ENCODE peak calls at places on chromosomes 11 and 22, in four cellular contexts. One of them, this sample, is unnamed. For H3K4me1, the result is how much of the 10 kb centered on the place peaks cover.

GRCh38 chr22:49995413-49996191 is 17.0 kb downstream of the IL17REL start:
- DNase-seq in uterus: no peak
- DNase-seq in cardiac muscle cell: no peak
- DNase-seq in left ventricle myocardium inferior: no peak
- DNase-seq in this sample: no peak

GRCh38 chr11:94776351-94777321 is 8.5 kb downstream of the AMOTL1 start:
- DNase-seq in uterus: peak
- DNase-seq in cardiac muscle cell: no peak
- DNase-seq in left ventricle myocardium inferior: no peak
- DNase-seq in this sample: no peak

GRCh38 chr22:31142285-31142684 is 2.0 kb upstream of the PLA2G3 start:
- DNase-seq in uterus: no peak
- DNase-seq in cardiac muscle cell: no peak
- DNase-seq in left ventricle myocardium inferior: no peak
- DNase-seq in this sample: no peak

GRCh38 chr11:129608711-129609110 is 206.9 kb upstream of the TMEM45B start:
- DNase-seq in uterus: no peak
- DNase-seq in cardiac muscle cell: no peak
- DNase-seq in left ventricle myocardium inferior: no peak
- DNase-seq in this sample: no peak

GRCh38 chr11:132022718-132023117 is 652.3 kb downstream of the NTM start:
- DNase-seq in uterus: no peak
- DNase-seq in cardiac muscle cell: no peak
- DNase-seq in left ventricle myocardium inferior: no peak
- DNase-seq in this sample: no peak

GRCh38 chr11:32497951-32498350 is 62.6 kb upstream of the WT1 start:
- DNase-seq in uterus: no peak
- DNase-seq in cardiac muscle cell: no peak
- DNase-seq in left ventricle myocardium inferior: no peak
- DNase-seq in this sample: no peak

GRCh38 chr11:116702772-116703360 is 69.9 kb downstream of the BUD13 start:
- DNase-seq in uterus: no peak
- DNase-seq in cardiac muscle cell: no peak
- DNase-seq in left ventricle myocardium inferior: no peak
- DNase-seq in this sample: no peak

GRCh38 chr11:2807801-2808241 is 77.8 kb downstream of the CDKN1C start:
- DNase-seq in uterus: peak
- DNase-seq in cardiac muscle cell: no peak
- DNase-seq in left ventricle myocardium inferior: peak
- DNase-seq in this sample: peak

GRCh38 chr22:20578707-20579106 is 71.3 kb downstream of the MED15 start:
- DNase-seq in uterus: no peak
- DNase-seq in cardiac muscle cell: no peak
- DNase-seq in left ventricle myocardium inferior: no peak
- DNase-seq in this sample: no peak

GRCh38 chr22:42752230-42752746 is 31.6 kb upstream of the A4GALT start:
- DNase-seq in uterus: no peak
- DNase-seq in cardiac muscle cell: no peak
- DNase-seq in left ventricle myocardium inferior: no peak
- DNase-seq in this sample: no peak

GRCh38 chr22:25085930-25086901 is 113.4 kb upstream of the CRYBB3 start:
- DNase-seq in uterus: peak
- DNase-seq in cardiac muscle cell: no peak
- DNase-seq in left ventricle myocardium inferior: peak
- DNase-seq in this sample: peak

GRCh38 chr11:79786961-79787360 is 346.1 kb upstream of the TENM4 start:
- DNase-seq in uterus: no peak
- DNase-seq in cardiac muscle cell: no peak
- DNase-seq in left ventricle myocardium inferior: no peak
- DNase-seq in this sample: no peak

GRCh38 chr11:11577932-11578331 is 43.9 kb downstream of the GALNT18 start:
- DNase-seq in uterus: no peak
- DNase-seq in cardiac muscle cell: no peak
- DNase-seq in left ventricle myocardium inferior: no peak
- DNase-seq in this sample: no peak

GRCh38 chr11:65854161-65854592 is 3.8 kb downstream of the CFL1 start:
- DNase-seq in uterus: no peak
- DNase-seq in cardiac muscle cell: no peak
- DNase-seq in left ventricle myocardium inferior: no peak
- DNase-seq in this sample: no peak

GRCh38 chr11:122340607-122341006 is 224.6 kb upstream of the BLID start:
- DNase-seq in uterus: no peak
- DNase-seq in cardiac muscle cell: no peak
- DNase-seq in left ventricle myocardium inferior: no peak
- DNase-seq in this sample: no peak

GRCh38 chr22:42459273-42460040 is 27.3 kb upstream of the NFAM1 start:
- DNase-seq in uterus: no peak
- DNase-seq in cardiac muscle cell: peak
- DNase-seq in left ventricle myocardium inferior: no peak
- DNase-seq in this sample: no peak

GRCh38 chr22:38824587-38824986 is 19.2 kb downstream of the NPTXR start:
- DNase-seq in uterus: no peak
- DNase-seq in cardiac muscle cell: peak
- DNase-seq in left ventricle myocardium inferior: peak
- DNase-seq in this sample: peak

GRCh38 chr11:80083561-80083960 is 642.7 kb upstream of the TENM4 start:
- DNase-seq in uterus: no peak
- DNase-seq in cardiac muscle cell: peak
- DNase-seq in left ventricle myocardium inferior: no peak
- DNase-seq in this sample: no peak

GRCh38 chr11:64060861-64061444 is 25.2 kb downstream of the FLRT1 start:
- DNase-seq in uterus: peak
- DNase-seq in cardiac muscle cell: peak
- DNase-seq in left ventricle myocardium inferior: peak
- DNase-seq in this sample: peak

GRCh38 chr11:84564180-84564866 is 1062.8 kb downstream of the DLG2 start:
- DNase-seq in uterus: peak
- DNase-seq in cardiac muscle cell: peak
- DNase-seq in left ventricle myocardium inferior: no peak
- DNase-seq in this sample: no peak

GRCh38 chr11:27447288-27447914 is 25.2 kb downstream of the LGR4 start:
- DNase-seq in uterus: no peak
- DNase-seq in cardiac muscle cell: no peak
- DNase-seq in left ventricle myocardium inferior: no peak
- DNase-seq in this sample: no peak

GRCh38 chr11:10322830-10323792 is 18.2 kb downstream of the ADM start:
- DNase-seq in uterus: peak
- DNase-seq in cardiac muscle cell: peak
- DNase-seq in left ventricle myocardium inferior: peak
- DNase-seq in this sample: peak

GRCh38 chr22:36460202-36460601 is 21.2 kb downstream of the TXN2 start:
- DNase-seq in uterus: no peak
- DNase-seq in cardiac muscle cell: no peak
- DNase-seq in left ventricle myocardium inferior: no peak
- DNase-seq in this sample: no peak

DNA sequence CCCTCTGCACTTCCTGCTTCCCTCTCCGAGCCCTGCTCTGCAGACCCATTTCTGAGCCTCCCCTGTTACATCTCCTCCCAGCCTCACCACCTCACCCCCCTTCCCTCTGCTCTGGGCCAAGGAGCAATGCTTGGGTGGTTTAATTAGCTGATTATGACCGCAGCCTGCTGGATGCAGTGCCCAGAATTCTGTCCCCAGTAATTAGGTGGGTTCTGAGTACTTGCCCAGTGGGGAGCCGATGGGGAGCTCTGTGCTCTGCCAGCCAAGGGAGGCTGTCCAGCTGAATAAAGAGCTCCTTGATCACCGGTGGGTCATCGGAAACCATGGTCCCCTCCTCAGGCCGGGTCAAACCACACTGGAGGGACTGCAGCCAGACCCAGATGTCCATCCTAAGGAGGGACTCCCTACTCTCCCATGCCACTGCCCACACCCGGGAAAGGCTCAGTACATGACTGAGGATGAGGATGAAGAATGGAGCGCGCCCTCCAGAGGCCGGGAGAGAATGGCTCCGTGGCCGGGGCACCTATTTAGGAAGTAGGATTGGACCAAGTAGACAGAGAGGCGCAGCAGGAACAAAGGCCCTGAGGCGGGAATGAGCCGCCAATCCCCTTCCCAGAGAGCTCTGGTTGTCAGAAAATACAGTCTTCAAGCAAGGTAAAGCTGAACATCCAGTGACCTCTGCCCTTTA is 9.1 kb downstream of the ARRB1 start:
- DNase-seq in uterus: no peak
- DNase-seq in cardiac muscle cell: no peak
- DNase-seq in left ventricle myocardium inferior: no peak
- DNase-seq in this sample: no peak
- H3K27ac ChIP-seq in uterus: peak
- H3K27ac ChIP-seq in cardiac muscle cell: no peak
- H3K27ac ChIP-seq in left ventricle myocardium inferior: peak
- H3K27ac ChIP-seq in this sample: peak

DNA sequence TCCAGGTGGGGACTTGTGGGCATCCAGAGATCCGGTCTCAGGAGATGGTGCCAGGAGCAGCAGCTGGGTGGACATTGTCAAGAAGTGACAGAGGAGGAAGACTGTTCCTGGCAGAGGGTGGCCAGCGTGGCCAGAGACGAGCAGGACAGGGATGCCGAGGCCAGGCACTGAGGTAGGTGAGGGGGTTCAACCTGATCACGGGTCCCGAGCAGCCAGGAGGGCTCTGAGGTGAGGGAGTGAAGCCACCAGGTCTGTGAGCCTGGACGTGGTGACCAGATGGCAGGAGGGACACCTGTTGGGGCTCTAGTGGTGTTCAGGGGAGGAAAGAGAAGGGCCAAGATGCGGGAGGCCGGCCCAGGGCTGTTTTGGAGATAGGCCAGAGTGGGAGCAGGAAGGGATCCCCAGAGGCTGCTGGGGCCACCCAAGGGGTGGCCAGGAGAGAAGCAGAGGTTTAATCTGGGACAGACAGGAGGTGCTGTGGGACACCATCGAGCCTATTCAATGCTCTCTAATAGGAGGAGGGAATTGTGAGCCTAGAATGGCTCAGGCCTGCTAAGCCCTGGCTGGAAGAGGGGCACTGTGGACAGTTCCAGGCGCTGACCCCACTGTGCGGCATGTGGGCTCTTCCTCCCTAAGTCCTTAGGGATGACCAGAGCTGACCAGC is 6.3 kb downstream of the PPM1F start:
- DNase-seq in uterus: no peak
- DNase-seq in cardiac muscle cell: no peak
- DNase-seq in left ventricle myocardium inferior: no peak
- DNase-seq in this sample: no peak
- H3K4me1 ChIP-seq in uterus: under half
- H3K4me1 ChIP-seq in cardiac muscle cell: under half
- H3K4me1 ChIP-seq in left ventricle myocardium inferior: half or more
- H3K4me1 ChIP-seq in this sample: under half

GRCh38 chr11:44727114-44727372 is 281 bp downstream of the TSPAN18 start:
- DNase-seq in uterus: no peak
- DNase-seq in cardiac muscle cell: no peak
- DNase-seq in left ventricle myocardium inferior: no peak
- DNase-seq in this sample: no peak
- H3K27ac ChIP-seq in uterus: peak
- H3K27ac ChIP-seq in cardiac muscle cell: peak
- H3K27ac ChIP-seq in left ventricle myocardium inferior: peak
- H3K27ac ChIP-seq in this sample: peak

GRCh38 chr22:46356496-46357185 is 21.1 kb downstream of the TRMU start:
- DNase-seq in uterus: no peak
- DNase-seq in cardiac muscle cell: no peak
- DNase-seq in left ventricle myocardium inferior: no peak
- DNase-seq in this sample: no peak

GRCh38 chr22:46354993-46355305 is 19.4 kb downstream of the TRMU start:
- DNase-seq in uterus: no peak
- DNase-seq in cardiac muscle cell: no peak
- DNase-seq in left ventricle myocardium inferior: no peak
- DNase-seq in this sample: no peak

GRCh38 chr22:46355369-46355995 is 20.0 kb downstream of the TRMU start:
- DNase-seq in uterus: peak
- DNase-seq in cardiac muscle cell: peak
- DNase-seq in left ventricle myocardium inferior: peak
- DNase-seq in this sample: peak

GRCh38 chr22:46357186-46357500 is 21.6 kb downstream of the TRMU start:
- DNase-seq in uterus: no peak
- DNase-seq in cardiac muscle cell: no peak
- DNase-seq in left ventricle myocardium inferior: no peak
- DNase-seq in this sample: no peak

GRCh38 chr22:46355996-46356471 is 20.5 kb downstream of the TRMU start:
- DNase-seq in uterus: no peak
- DNase-seq in cardiac muscle cell: no peak
- DNase-seq in left ventricle myocardium inferior: no peak
- DNase-seq in this sample: no peak
- H3K4me1 ChIP-seq in uterus: under half
- H3K4me1 ChIP-seq in cardiac muscle cell: under half
- H3K4me1 ChIP-seq in left ventricle myocardium inferior: under half
- H3K4me1 ChIP-seq in this sample: under half

DNA sequence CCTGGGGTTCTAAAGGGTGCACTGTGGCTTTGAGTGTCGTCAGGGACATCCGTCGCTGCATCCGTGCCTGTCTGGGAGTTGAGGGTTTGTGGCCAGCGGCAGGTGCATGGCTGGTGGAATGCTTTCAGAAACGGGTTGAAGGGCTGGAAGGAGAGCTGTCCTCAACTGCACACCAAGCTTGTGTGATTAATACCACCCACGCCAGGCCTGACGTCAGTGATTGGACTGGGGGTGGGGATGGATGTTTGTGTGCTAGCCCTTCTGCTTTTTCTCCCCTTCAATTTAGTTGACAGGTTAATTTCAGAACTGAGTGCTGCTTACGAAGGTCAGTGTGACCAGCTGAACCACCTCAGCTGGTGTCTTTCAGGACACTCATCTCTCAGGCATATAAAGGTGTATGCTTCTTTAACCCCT is 3.2 kb upstream of the GAB2 start:
- DNase-seq in uterus: peak
- DNase-seq in cardiac muscle cell: peak
- DNase-seq in left ventricle myocardium inferior: peak
- DNase-seq in this sample: peak
- H3K27ac ChIP-seq in uterus: peak
- H3K27ac ChIP-seq in cardiac muscle cell: no peak
- H3K27ac ChIP-seq in left ventricle myocardium inferior: peak
- H3K27ac ChIP-seq in this sample: no peak

DNA sequence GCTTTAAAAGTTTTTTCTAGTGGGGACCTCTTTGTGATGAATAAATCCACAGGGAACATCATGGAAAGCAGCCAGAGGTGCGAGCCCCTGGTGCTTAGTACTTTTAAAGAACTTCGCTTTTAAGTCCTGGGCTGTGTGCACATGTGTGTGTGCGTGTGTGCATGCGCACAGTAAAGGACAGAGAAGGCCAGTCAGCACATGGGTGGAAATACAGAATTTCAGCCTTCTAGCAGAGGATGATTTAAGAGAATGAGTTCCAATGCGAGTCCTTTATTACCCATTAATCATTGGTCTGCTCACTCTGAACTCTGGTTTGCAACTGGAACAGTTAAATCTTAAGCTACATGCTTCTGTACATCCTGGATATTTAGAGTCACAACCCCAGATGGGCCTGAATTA is 18.9 kb downstream of the TEAD1 start:
- DNase-seq in uterus: peak
- DNase-seq in cardiac muscle cell: no peak
- DNase-seq in left ventricle myocardium inferior: no peak
- DNase-seq in this sample: no peak
- H3K4me1 ChIP-seq in uterus: under half
- H3K4me1 ChIP-seq in cardiac muscle cell: half or more
- H3K4me1 ChIP-seq in left ventricle myocardium inferior: half or more
- H3K4me1 ChIP-seq in this sample: half or more

GRCh38 chr11:43852057-43852636 is 28.5 kb upstream of the ALKBH3 start:
- DNase-seq in uterus: peak
- DNase-seq in cardiac muscle cell: peak
- DNase-seq in left ventricle myocardium inferior: no peak
- DNase-seq in this sample: no peak
- H3K27ac ChIP-seq in uterus: no peak
- H3K27ac ChIP-seq in cardiac muscle cell: no peak
- H3K27ac ChIP-seq in left ventricle myocardium inferior: no peak
- H3K27ac ChIP-seq in this sample: no peak